ENCODE peak calls at places on chromosomes 16 and 17, in four cellular contexts. One of them, this sample, is unnamed.

GRCh38 chr16:20079106-20079505 is 5.4 kb upstream of the GPR139 start:
- DNase-seq in AG08395: no peak
- DNase-seq in HFF-Myc: no peak
- DNase-seq in stimulated activated CD4-positive, alpha-beta T cell treated with anti-CD3 and anti-CD28 coated beads, Interleukin-4, amount 100 ng/mL, for 4 hours: no peak
- DNase-seq in this sample: no peak

GRCh38 chr16:50458694-50459271 is 89.4 kb upstream of the NKD1 start:
- DNase-seq in AG08395: no peak
- DNase-seq in HFF-Myc: no peak
- DNase-seq in stimulated activated CD4-positive, alpha-beta T cell treated with anti-CD3 and anti-CD28 coated beads, Interleukin-4, amount 100 ng/mL, for 4 hours: no peak
- DNase-seq in this sample: no peak

GRCh38 chr16:74999208-74999682 is 421 bp downstream of the ZNRF1 start:
- DNase-seq in AG08395: peak
- DNase-seq in HFF-Myc: no peak
- DNase-seq in stimulated activated CD4-positive, alpha-beta T cell treated with anti-CD3 and anti-CD28 coated beads, Interleukin-4, amount 100 ng/mL, for 4 hours: peak
- DNase-seq in this sample: peak

GRCh38 chr16:67594956-67595355 is 32.6 kb downstream of the CTCF start:
- DNase-seq in AG08395: no peak
- DNase-seq in HFF-Myc: no peak
- DNase-seq in stimulated activated CD4-positive, alpha-beta T cell treated with anti-CD3 and anti-CD28 coated beads, Interleukin-4, amount 100 ng/mL, for 4 hours: no peak
- DNase-seq in this sample: no peak

GRCh38 chr17:78329263-78330059 is 30.4 kb downstream of the SOCS3 start:
- DNase-seq in AG08395: peak
- DNase-seq in HFF-Myc: no peak
- DNase-seq in stimulated activated CD4-positive, alpha-beta T cell treated with anti-CD3 and anti-CD28 coated beads, Interleukin-4, amount 100 ng/mL, for 4 hours: no peak
- DNase-seq in this sample: no peak

GRCh38 chr17:2383628-2384167 is 17.2 kb downstream of the MNT start:
- DNase-seq in AG08395: no peak
- DNase-seq in HFF-Myc: no peak
- DNase-seq in stimulated activated CD4-positive, alpha-beta T cell treated with anti-CD3 and anti-CD28 coated beads, Interleukin-4, amount 100 ng/mL, for 4 hours: no peak
- DNase-seq in this sample: no peak

GRCh38 chr16:89971495-89972243 is 23.1 kb downstream of the DEF8 start:
- DNase-seq in AG08395: no peak
- DNase-seq in HFF-Myc: no peak
- DNase-seq in stimulated activated CD4-positive, alpha-beta T cell treated with anti-CD3 and anti-CD28 coated beads, Interleukin-4, amount 100 ng/mL, for 4 hours: no peak
- DNase-seq in this sample: no peak

GRCh38 chr16:58510097-58510775 is 5.1 kb upstream of the SETD6 start:
- DNase-seq in AG08395: no peak
- DNase-seq in HFF-Myc: no peak
- DNase-seq in stimulated activated CD4-positive, alpha-beta T cell treated with anti-CD3 and anti-CD28 coated beads, Interleukin-4, amount 100 ng/mL, for 4 hours: no peak
- DNase-seq in this sample: no peak

GRCh38 chr16:86258713-86259112 is 251.6 kb upstream of the FOXF1 start:
- DNase-seq in AG08395: no peak
- DNase-seq in HFF-Myc: no peak
- DNase-seq in stimulated activated CD4-positive, alpha-beta T cell treated with anti-CD3 and anti-CD28 coated beads, Interleukin-4, amount 100 ng/mL, for 4 hours: no peak
- DNase-seq in this sample: no peak

GRCh38 chr17:39194089-39194984 is 3.1 kb downstream of the CACNB1 start:
- DNase-seq in AG08395: peak
- DNase-seq in HFF-Myc: no peak
- DNase-seq in stimulated activated CD4-positive, alpha-beta T cell treated with anti-CD3 and anti-CD28 coated beads, Interleukin-4, amount 100 ng/mL, for 4 hours: no peak
- DNase-seq in this sample: no peak

GRCh38 chr17:78088529-78088928 is 40.0 kb downstream of the TMC6 start:
- DNase-seq in AG08395: no peak
- DNase-seq in HFF-Myc: no peak
- DNase-seq in stimulated activated CD4-positive, alpha-beta T cell treated with anti-CD3 and anti-CD28 coated beads, Interleukin-4, amount 100 ng/mL, for 4 hours: no peak
- DNase-seq in this sample: no peak

GRCh38 chr16:13568803-13569202 is 351.2 kb upstream of the ERCC4 start:
- DNase-seq in AG08395: no peak
- DNase-seq in HFF-Myc: no peak
- DNase-seq in stimulated activated CD4-positive, alpha-beta T cell treated with anti-CD3 and anti-CD28 coated beads, Interleukin-4, amount 100 ng/mL, for 4 hours: no peak
- DNase-seq in this sample: no peak

GRCh38 chr17:78105551-78105950 is 23.0 kb downstream of the TMC6 start:
- DNase-seq in AG08395: no peak
- DNase-seq in HFF-Myc: no peak
- DNase-seq in stimulated activated CD4-positive, alpha-beta T cell treated with anti-CD3 and anti-CD28 coated beads, Interleukin-4, amount 100 ng/mL, for 4 hours: no peak
- DNase-seq in this sample: no peak

GRCh38 chr16:9128346-9129342 is 37.2 kb downstream of the HAPSTR1 start:
- DNase-seq in AG08395: no peak
- DNase-seq in HFF-Myc: no peak
- DNase-seq in stimulated activated CD4-positive, alpha-beta T cell treated with anti-CD3 and anti-CD28 coated beads, Interleukin-4, amount 100 ng/mL, for 4 hours: no peak
- DNase-seq in this sample: no peak

GRCh38 chr17:66829386-66829864 is 5.5 kb upstream of the CACNG5 start:
- DNase-seq in AG08395: peak
- DNase-seq in HFF-Myc: peak
- DNase-seq in stimulated activated CD4-positive, alpha-beta T cell treated with anti-CD3 and anti-CD28 coated beads, Interleukin-4, amount 100 ng/mL, for 4 hours: no peak
- DNase-seq in this sample: no peak

This sample was measured in activated B cell treated with CpG ODN at 0.5 μM for 24 hours.